ENCODE peak calls at places on chromosomes 12 and 14, in eight cellular contexts. D, B, K, X, L, A, T and S are unnamed samples.

GRCh38 chr14:78633747-78634146 is 463.6 kb downstream of the NRXN3 start:
- DNase-seq in D (no peak), B (no peak), K (no peak), X (peak), L (no peak), A (no peak), T (no peak), S (no peak)

GRCh38 chr12:19388131-19388549 is 51.2 kb upstream of the AEBP2 start:
- DNase-seq in D (peak), B (peak), K (peak), X (no peak), L (no peak), A (no peak), T (no peak), S (no peak)

GRCh38 chr14:106269029-106269428 is 742.6 kb downstream of the TMEM121 start:
- DNase-seq in D (no peak), B (no peak), K (no peak), X (no peak), L (no peak), A (no peak), T (no peak), S (no peak)

GRCh38 chr12:99427104-99427503 is 220.4 kb upstream of the GARIN6 start:
- DNase-seq in D (no peak), B (no peak), K (no peak), X (no peak), L (no peak), A (no peak), T (no peak), S (no peak)

GRCh38 chr14:102903889-102904512 is 18.5 kb upstream of the AMN start:
- DNase-seq in D (no peak), B (no peak), K (no peak), X (no peak), L (no peak), A (no peak), T (no peak), S (no peak)

GRCh38 chr12:27190761-27191160 is 53.3 kb upstream of the STK38L start:
- DNase-seq in D (peak), B (peak), K (no peak), X (no peak), L (no peak), A (no peak), T (no peak), S (peak)

GRCh38 chr14:89702151-89702936 is 252.2 kb downstream of the EFCAB11 start:
- DNase-seq in D (peak), B (peak), K (peak), X (no peak), L (no peak), A (peak), T (no peak), S (peak)

GRCh38 chr12:121953695-121954094 is 35.3 kb downstream of the CFAP251 start:
- DNase-seq in D (no peak), B (no peak), K (no peak), X (no peak), L (no peak), A (no peak), T (no peak), S (no peak)

GRCh38 chr14:101333335-101334280 is 227.7 kb upstream of the DIO3 start:
- DNase-seq in D (no peak), B (no peak), K (no peak), X (no peak), L (no peak), A (no peak), T (no peak), S (no peak)

GRCh38 chr12:51591020-51591901 is at the start of gene SCN8A:
- DNase-seq in D (peak), B (peak), K (no peak), X (peak), L (peak), A (peak), T (no peak), S (peak)

DNA sequence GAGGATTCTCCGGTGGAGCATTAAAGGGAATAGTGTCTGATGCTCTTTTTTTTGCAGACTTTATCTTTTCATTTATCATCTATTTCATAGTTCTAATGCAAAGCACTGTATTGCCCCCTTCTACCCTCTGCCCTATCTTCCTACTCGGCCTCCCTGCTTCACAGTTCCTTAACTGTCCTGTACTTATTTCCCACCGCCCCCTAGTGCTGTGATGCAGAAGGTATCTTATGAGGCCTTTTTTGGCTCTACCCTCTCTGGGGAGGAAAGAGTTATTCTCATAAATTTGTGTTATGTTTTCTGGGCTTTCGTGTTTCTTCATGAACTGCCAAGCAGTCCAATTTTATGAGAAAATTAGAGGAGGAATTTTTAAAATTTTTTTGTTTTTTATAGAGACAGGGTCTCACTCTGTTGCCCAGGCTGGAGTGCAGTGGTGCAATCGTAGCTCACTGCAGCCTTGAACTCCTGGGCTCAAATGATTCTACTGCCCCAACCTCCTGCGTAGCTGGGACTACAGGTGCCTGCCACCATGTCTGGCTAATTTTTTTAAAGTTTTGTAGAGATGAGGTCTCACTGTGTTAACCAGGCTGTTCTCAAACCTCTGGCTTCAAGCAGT is 1.2 kb downstream of the ITFG2 start:
- DNase-seq in D (peak), B (peak), K (no peak), X (peak), L (no peak), A (no peak), T (no peak), S (peak)
- H3K4me3 ChIP-seq in D (peak), B (peak), K (peak), X (peak), L (peak), A (peak), T (peak), S (peak)

DNA sequence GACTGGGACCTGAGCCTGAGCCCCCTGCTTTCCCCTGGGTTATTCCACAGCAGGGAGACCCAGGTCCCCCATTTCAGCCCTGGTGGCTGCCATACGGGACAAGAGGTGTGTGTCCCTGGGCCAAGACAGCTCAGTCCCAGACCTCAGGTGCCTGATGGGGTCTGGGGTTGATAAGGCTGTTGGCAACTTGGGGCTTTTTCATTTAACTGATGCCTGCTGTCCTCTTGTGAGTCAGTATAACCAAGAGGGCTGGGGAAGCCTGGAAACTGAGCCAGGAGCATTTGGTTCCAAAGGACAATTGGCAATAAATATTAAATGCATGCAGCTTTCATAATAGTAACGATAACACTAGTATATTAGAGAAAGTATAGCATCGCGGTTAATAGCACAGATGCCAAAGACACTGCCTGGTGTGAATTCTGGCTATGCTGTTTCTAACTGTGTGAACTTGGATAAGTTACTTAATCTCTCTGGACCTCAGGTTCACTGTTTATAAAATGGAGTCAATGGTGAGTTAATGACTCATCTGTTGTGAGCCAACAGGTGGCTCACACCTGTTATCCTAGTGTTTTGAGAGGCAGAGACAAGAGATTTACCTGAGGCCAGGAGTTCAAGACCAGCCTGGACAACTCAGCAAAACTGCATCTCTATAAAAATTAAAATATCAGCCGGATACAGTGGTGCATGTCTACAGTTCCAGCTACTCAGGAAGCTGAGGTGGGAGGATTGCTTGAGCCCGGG is 919 bp downstream of the SDSL start:
- DNase-seq in D (peak), B (no peak), K (no peak), X (no peak), L (no peak), A (no peak), T (no peak), S (no peak)
- H3K4me3 ChIP-seq in D (peak), B (peak), K (peak), X (no peak), L (peak), A (peak), T (peak), S (peak)

DNA sequence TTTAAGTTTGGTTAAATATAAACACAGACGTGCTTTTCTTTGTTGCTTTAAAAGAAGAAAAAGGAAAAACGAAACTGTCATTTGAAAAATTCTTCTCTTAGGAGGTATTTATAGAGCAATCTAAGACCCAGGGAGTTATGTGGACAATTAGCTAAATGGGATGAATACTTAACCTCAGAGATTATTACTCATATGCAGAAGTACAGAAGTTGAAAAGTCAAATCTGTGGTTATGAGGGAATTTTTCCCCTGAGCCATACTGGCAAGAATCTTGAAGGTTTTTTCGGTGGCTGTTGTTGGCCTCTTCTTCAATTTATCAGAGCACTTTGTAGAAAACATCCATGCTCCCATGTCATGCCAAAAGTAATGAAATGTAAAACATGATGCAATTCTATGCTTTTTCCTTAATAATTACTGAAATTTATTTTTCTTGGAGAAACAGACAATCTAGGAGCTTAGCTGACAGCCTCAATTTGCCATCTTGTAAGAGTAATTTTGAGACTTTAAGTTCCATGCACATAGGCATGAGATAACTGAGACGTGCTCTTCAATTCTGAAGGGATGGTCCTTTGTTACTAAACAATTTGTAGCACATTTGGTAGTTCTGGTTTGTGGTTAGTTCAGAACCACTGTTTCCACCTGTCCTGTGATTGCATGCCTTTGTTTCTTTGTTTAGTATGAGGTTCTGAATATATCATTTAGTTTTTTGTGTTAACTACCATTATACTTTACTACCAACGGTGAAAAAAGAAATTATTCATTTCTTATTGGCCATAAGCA is 126.6 kb downstream of the BCAT1 start:
- DNase-seq in D (peak), B (peak), K (no peak), X (no peak), L (no peak), A (no peak), T (no peak), S (peak)
- H3K4me3 ChIP-seq in D (no peak), B (no peak), K (no peak), X (no peak), L (no peak), A (no peak), T (no peak), S (no peak)

GRCh38 chr14:34554540-34555250 is 15.2 kb upstream of the EAPP start:
- DNase-seq in D (no peak), B (peak), K (peak), X (peak), L (no peak), A (no peak), T (no peak), S (no peak)
- H3K4me3 ChIP-seq in D (no peak), B (peak), K (no peak), X (no peak), L (no peak), A (peak), T (no peak), S (no peak)

DNA sequence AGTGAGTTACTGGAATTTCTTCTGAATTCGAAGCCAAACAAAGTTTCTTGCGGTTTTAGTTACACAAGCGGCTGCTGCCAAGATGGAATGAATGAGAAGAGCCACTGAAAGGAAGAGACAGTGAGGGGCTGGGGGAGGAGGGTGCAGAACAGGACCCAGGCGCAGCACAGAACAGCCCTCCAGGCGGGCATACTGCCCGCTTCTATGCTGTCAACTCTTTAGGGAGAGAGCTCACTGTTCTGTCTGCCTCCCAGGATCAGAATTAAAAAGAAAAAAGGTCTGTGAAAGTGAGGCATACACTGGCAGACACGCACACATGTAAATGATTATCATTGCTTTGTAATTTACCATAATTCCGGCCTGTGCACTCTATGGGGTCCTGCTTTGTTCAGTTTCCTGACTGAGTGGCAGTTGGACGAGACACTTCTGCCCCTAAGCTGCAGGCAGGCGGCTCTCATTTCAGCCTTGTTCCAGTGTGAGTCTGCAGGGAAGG is 231.6 kb downstream of the CACNA1C start:
- DNase-seq in D (peak), B (peak), K (no peak), X (no peak), L (no peak), A (no peak), T (no peak), S (peak)
- H3K4me3 ChIP-seq in D (no peak), B (peak), K (no peak), X (no peak), L (no peak), A (no peak), T (no peak), S (no peak)

GRCh38 chr12:57899010-57899662 is 42.2 kb upstream of the ATP23 start:
- DNase-seq in D (peak), B (peak), K (peak), X (no peak), L (peak), A (peak), T (no peak), S (peak)

GRCh38 chr12:57896139-57896436 is 45.3 kb upstream of the ATP23 start:
- DNase-seq in D (no peak), B (peak), K (no peak), X (no peak), L (no peak), A (no peak), T (no peak), S (peak)

GRCh38 chr12:57897296-57897974 is 43.9 kb upstream of the ATP23 start:
- DNase-seq in D (no peak), B (no peak), K (no peak), X (peak), L (no peak), A (no peak), T (no peak), S (no peak)

GRCh38 chr12:57896437-57897201 is 44.7 kb upstream of the ATP23 start:
- DNase-seq in D (peak), B (peak), K (peak), X (peak), L (peak), A (peak), T (no peak), S (peak)

GRCh38 chr12:57898308-57898970 is 42.9 kb upstream of the ATP23 start:
- DNase-seq in D (no peak), B (peak), K (no peak), X (no peak), L (no peak), A (no peak), T (no peak), S (peak)
- H3K4me3 ChIP-seq in D (no peak), B (no peak), K (no peak), X (no peak), L (no peak), A (no peak), T (no peak), S (no peak)

DNA sequence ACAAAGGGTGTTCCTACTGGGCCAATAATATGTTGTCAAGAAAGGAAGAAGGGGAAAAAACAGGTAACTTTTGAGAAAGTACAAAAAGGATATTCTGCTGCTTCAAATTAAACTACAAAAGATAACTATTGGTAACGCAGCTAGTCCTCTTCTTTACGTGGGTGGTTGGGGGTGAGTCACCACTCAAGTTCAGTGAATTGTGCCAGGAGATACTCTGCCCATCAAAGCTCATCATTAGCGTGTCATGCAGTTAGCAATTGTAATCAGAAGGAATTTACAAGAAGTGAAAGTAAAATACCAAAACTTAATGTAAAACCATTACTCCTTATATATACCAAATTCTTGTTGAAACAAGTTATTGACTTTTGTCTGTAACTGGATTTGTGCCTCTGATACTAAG is 342.0 kb downstream of the NPAS3 start:
- DNase-seq in D (peak), B (peak), K (no peak), X (no peak), L (no peak), A (no peak), T (no peak), S (peak)
- H3K4me3 ChIP-seq in D (no peak), B (peak), K (no peak), X (no peak), L (no peak), A (no peak), T (no peak), S (no peak)

DNA sequence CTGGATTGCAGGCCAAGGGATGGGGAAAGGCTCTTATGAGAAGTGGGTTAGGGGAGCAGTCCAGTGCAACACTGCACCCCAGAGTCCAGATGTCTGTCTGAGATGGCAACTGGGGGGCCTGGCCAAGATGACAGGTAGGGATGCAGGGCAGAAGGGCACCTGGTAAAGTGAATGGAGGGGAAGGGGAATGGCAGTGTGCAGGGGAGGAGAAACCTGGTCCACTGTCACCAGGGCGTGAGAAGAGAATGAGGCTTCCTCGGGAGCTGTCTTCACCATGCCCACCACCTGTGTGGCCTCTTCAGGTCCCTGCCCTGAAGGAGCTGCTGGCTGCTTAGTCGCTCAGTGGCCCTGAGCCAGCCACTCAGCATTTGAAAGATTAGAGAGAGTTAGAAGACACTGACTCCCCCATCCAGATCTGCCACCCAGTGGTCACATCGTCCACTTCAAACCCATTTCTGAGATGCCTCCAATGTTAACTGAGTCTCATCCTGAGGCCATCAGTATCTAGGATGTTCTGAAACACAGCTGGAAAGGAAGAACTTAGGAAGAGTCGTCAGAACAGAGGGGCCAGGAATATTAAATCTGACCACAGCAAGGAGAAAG is 57.3 kb downstream of the PLEKHG3 start:
- DNase-seq in D (peak), B (peak), K (no peak), X (no peak), L (no peak), A (no peak), T (no peak), S (peak)
- H3K4me3 ChIP-seq in D (no peak), B (no peak), K (no peak), X (no peak), L (no peak), A (no peak), T (no peak), S (no peak)

GRCh38 chr14:74921987-74922751 is 891 bp downstream of the RPS6KL1 start:
- DNase-seq in D (no peak), B (no peak), K (peak), X (no peak), L (no peak), A (no peak), T (no peak), S (no peak)
- H3K4me3 ChIP-seq in D (no peak), B (no peak), K (peak), X (no peak), L (peak), A (peak), T (peak), S (peak)